ENCODE peak calls at places on chromosome 2, in four cellular contexts. One of them, this sample, is unnamed.

GRCh38 chr2:27960237-27960912 is 69.8 kb downstream of the BABAM2 start:
- DNase-seq in HTR-8/SVneo: peak
- DNase-seq in AG08396: peak
- DNase-seq in dorsolateral prefrontal cortex: no peak
- DNase-seq in this sample: peak

GRCh38 chr2:46835520-46835919 is 80.1 kb downstream of the MCFD2 start:
- DNase-seq in HTR-8/SVneo: no peak
- DNase-seq in AG08396: no peak
- DNase-seq in dorsolateral prefrontal cortex: no peak
- DNase-seq in this sample: no peak

GRCh38 chr2:43276962-43277383 is 50.6 kb upstream of the ZFP36L2 start:
- DNase-seq in HTR-8/SVneo: no peak
- DNase-seq in AG08396: no peak
- DNase-seq in dorsolateral prefrontal cortex: no peak
- DNase-seq in this sample: no peak

GRCh38 chr2:127392133-127392827 is 4.5 kb upstream of the MAP3K2 start:
- DNase-seq in HTR-8/SVneo: no peak
- DNase-seq in AG08396: no peak
- DNase-seq in dorsolateral prefrontal cortex: no peak
- DNase-seq in this sample: peak

GRCh38 chr2:99771691-99772333 is 282.0 kb upstream of the REV1 start:
- DNase-seq in HTR-8/SVneo: no peak
- DNase-seq in AG08396: no peak
- DNase-seq in dorsolateral prefrontal cortex: no peak
- DNase-seq in this sample: no peak

GRCh38 chr2:74566423-74567085 is 12.0 kb downstream of the DOK1 start:
- DNase-seq in HTR-8/SVneo: no peak
- DNase-seq in AG08396: peak
- DNase-seq in dorsolateral prefrontal cortex: no peak
- DNase-seq in this sample: peak

GRCh38 chr2:73972846-73973245 is 11.9 kb upstream of the TET3 start:
- DNase-seq in HTR-8/SVneo: no peak
- DNase-seq in AG08396: no peak
- DNase-seq in dorsolateral prefrontal cortex: no peak
- DNase-seq in this sample: no peak

GRCh38 chr2:141105763-141106162 is 1025.1 kb downstream of the LRP1B start:
- DNase-seq in HTR-8/SVneo: no peak
- DNase-seq in AG08396: no peak
- DNase-seq in dorsolateral prefrontal cortex: no peak
- DNase-seq in this sample: no peak

GRCh38 chr2:216006164-216006663 is 7.1 kb downstream of the MREG start:
- DNase-seq in HTR-8/SVneo: peak
- DNase-seq in AG08396: no peak
- DNase-seq in dorsolateral prefrontal cortex: peak
- DNase-seq in this sample: no peak

GRCh38 chr2:190717764-190718651 is 69.1 kb downstream of the NAB1 start:
- DNase-seq in HTR-8/SVneo: no peak
- DNase-seq in AG08396: no peak
- DNase-seq in dorsolateral prefrontal cortex: no peak
- DNase-seq in this sample: peak

GRCh38 chr2:72819501-72819900 is 6.3 kb downstream of the EXOC6B start:
- DNase-seq in HTR-8/SVneo: no peak
- DNase-seq in AG08396: no peak
- DNase-seq in dorsolateral prefrontal cortex: no peak
- DNase-seq in this sample: no peak

GRCh38 chr2:107276034-107276433 is 390.1 kb upstream of the ST6GAL2 start:
- DNase-seq in HTR-8/SVneo: no peak
- DNase-seq in AG08396: no peak
- DNase-seq in dorsolateral prefrontal cortex: no peak
- DNase-seq in this sample: no peak

GRCh38 chr2:222418734-222419133 is 5.6 kb upstream of the SGPP2 start:
- DNase-seq in HTR-8/SVneo: no peak
- DNase-seq in AG08396: no peak
- DNase-seq in dorsolateral prefrontal cortex: no peak
- DNase-seq in this sample: no peak

GRCh38 chr2:71566271-71566858 is 113.0 kb downstream of the DYSF start:
- DNase-seq in HTR-8/SVneo: no peak
- DNase-seq in AG08396: no peak
- DNase-seq in dorsolateral prefrontal cortex: no peak
- DNase-seq in this sample: no peak

GRCh38 chr2:2422621-2423020 is 91.5 kb upstream of the MYT1L start:
- DNase-seq in HTR-8/SVneo: no peak
- DNase-seq in AG08396: no peak
- DNase-seq in dorsolateral prefrontal cortex: no peak
- DNase-seq in this sample: no peak

GRCh38 chr2:180203972-180204371 is 196.9 kb upstream of the CWC22 start:
- DNase-seq in HTR-8/SVneo: no peak
- DNase-seq in AG08396: peak
- DNase-seq in dorsolateral prefrontal cortex: no peak
- DNase-seq in this sample: no peak

GRCh38 chr2:67867735-67868134 is 195.1 kb downstream of the C1D start:
- DNase-seq in HTR-8/SVneo: no peak
- DNase-seq in AG08396: peak
- DNase-seq in dorsolateral prefrontal cortex: no peak
- DNase-seq in this sample: peak

GRCh38 chr2:198326431-198326830 is 522.0 kb downstream of the PLCL1 start:
- DNase-seq in HTR-8/SVneo: no peak
- DNase-seq in AG08396: no peak
- DNase-seq in dorsolateral prefrontal cortex: no peak
- DNase-seq in this sample: no peak

GRCh38 chr2:164430166-164430783 is 191.0 kb downstream of the GRB14 start:
- DNase-seq in HTR-8/SVneo: peak
- DNase-seq in AG08396: peak
- DNase-seq in dorsolateral prefrontal cortex: no peak
- DNase-seq in this sample: no peak

GRCh38 chr2:231393149-231394131 is 2.1 kb upstream of the B3GNT7 start:
- DNase-seq in HTR-8/SVneo: no peak
- DNase-seq in AG08396: no peak
- DNase-seq in dorsolateral prefrontal cortex: no peak
- DNase-seq in this sample: no peak

GRCh38 chr2:120740765-120741513 is 5.3 kb downstream of the GLI2 start:
- DNase-seq in HTR-8/SVneo: no peak
- DNase-seq in AG08396: peak
- DNase-seq in dorsolateral prefrontal cortex: no peak
- DNase-seq in this sample: no peak